ENCODE peak calls at places on chromosomes 6 and 20, in four cellular contexts. One of them, this sample, is unnamed.

GRCh38 chr6:30682181-30683117 is 4.0 kb downstream of the PPP1R18 start:
- DNase-seq in mucosa of descending colon: peak; percentile 79
- DNase-seq in right atrium auricular region: peak; percentile 87
- DNase-seq in BJ: peak; percentile 58
- DNase-seq in this sample: no peak

GRCh38 chr6:21856096-21856825 is 262.7 kb downstream of the SOX4 start:
- DNase-seq in mucosa of descending colon: no peak
- DNase-seq in right atrium auricular region: no peak
- DNase-seq in BJ: peak; percentile 30
- DNase-seq in this sample: no peak

GRCh38 chr6:11692451-11693376 is 85.9 kb downstream of the ADTRP start:
- DNase-seq in mucosa of descending colon: no peak
- DNase-seq in right atrium auricular region: no peak
- DNase-seq in BJ: no peak
- DNase-seq in this sample: no peak

GRCh38 chr6:158081657-158081935 is 86.5 kb downstream of the SERAC1 start:
- DNase-seq in mucosa of descending colon: no peak
- DNase-seq in right atrium auricular region: no peak
- DNase-seq in BJ: no peak
- DNase-seq in this sample: no peak

GRCh38 chr6:13396241-13396792 is 68.0 kb upstream of the TBC1D7 start:
- DNase-seq in mucosa of descending colon: no peak
- DNase-seq in right atrium auricular region: no peak
- DNase-seq in BJ: no peak
- DNase-seq in this sample: no peak

GRCh38 chr6:10850728-10851127 is 12.4 kb upstream of the MAK start:
- DNase-seq in mucosa of descending colon: no peak
- DNase-seq in right atrium auricular region: no peak
- DNase-seq in BJ: no peak
- DNase-seq in this sample: peak; percentile 66

GRCh38 chr20:4661191-4661590 is 60.5 kb upstream of the PRND start:
- DNase-seq in mucosa of descending colon: no peak
- DNase-seq in right atrium auricular region: no peak
- DNase-seq in BJ: no peak
- DNase-seq in this sample: no peak

GRCh38 chr20:62069741-62070216 is 4.1 kb upstream of the TAF4 start:
- DNase-seq in mucosa of descending colon: peak; percentile 80
- DNase-seq in right atrium auricular region: no peak
- DNase-seq in BJ: peak; percentile 47
- DNase-seq in this sample: no peak

GRCh38 chr6:88165877-88166492 is at the start of gene CNR1:
- DNase-seq in mucosa of descending colon: peak; percentile 81
- DNase-seq in right atrium auricular region: no peak
- DNase-seq in BJ: no peak
- DNase-seq in this sample: no peak

GRCh38 chr6:10730254-10730653 is 7.4 kb downstream of the TMEM14C start:
- DNase-seq in mucosa of descending colon: no peak
- DNase-seq in right atrium auricular region: no peak
- DNase-seq in BJ: no peak
- DNase-seq in this sample: no peak

GRCh38 chr20:49132995-49133451 is 55.1 kb downstream of the STAU1 start:
- DNase-seq in mucosa of descending colon: peak; percentile 66
- DNase-seq in right atrium auricular region: no peak
- DNase-seq in BJ: peak; percentile 24
- DNase-seq in this sample: peak; percentile 53

GRCh38 chr6:14875678-14876063 is 370.2 kb upstream of the JARID2 start:
- DNase-seq in mucosa of descending colon: no peak
- DNase-seq in right atrium auricular region: no peak
- DNase-seq in BJ: no peak
- DNase-seq in this sample: no peak

GRCh38 chr6:149271348-149272340 is 45.9 kb upstream of the TAB2 start:
- DNase-seq in mucosa of descending colon: peak; percentile 35
- DNase-seq in right atrium auricular region: no peak
- DNase-seq in BJ: no peak
- DNase-seq in this sample: no peak

GRCh38 chr6:167993169-167993568 is 4.3 kb upstream of the KIF25 start:
- DNase-seq in mucosa of descending colon: no peak
- DNase-seq in right atrium auricular region: peak; percentile 64
- DNase-seq in BJ: no peak
- DNase-seq in this sample: no peak

GRCh38 chr6:124943658-124944057 is 18.6 kb upstream of the RNF217 start:
- DNase-seq in mucosa of descending colon: no peak
- DNase-seq in right atrium auricular region: no peak
- DNase-seq in BJ: no peak
- DNase-seq in this sample: no peak

GRCh38 chr6:16804515-16805161 is 43.4 kb upstream of the ATXN1 start:
- DNase-seq in mucosa of descending colon: no peak
- DNase-seq in right atrium auricular region: no peak
- DNase-seq in BJ: no peak
- DNase-seq in this sample: no peak

GRCh38 chr6:25700841-25701240 is 48.8 kb downstream of the SCGN start:
- DNase-seq in mucosa of descending colon: no peak
- DNase-seq in right atrium auricular region: no peak
- DNase-seq in BJ: no peak
- DNase-seq in this sample: no peak

GRCh38 chr6:104625536-104625935 is 234.2 kb downstream of the HACE1 start:
- DNase-seq in mucosa of descending colon: no peak
- DNase-seq in right atrium auricular region: no peak
- DNase-seq in BJ: peak; percentile 62
- DNase-seq in this sample: no peak

GRCh38 chr20:11012975-11013374 is 339.2 kb upstream of the JAG1 start:
- DNase-seq in mucosa of descending colon: no peak
- DNase-seq in right atrium auricular region: no peak
- DNase-seq in BJ: no peak
- DNase-seq in this sample: no peak

GRCh38 chr20:44644384-44645131 is 6.9 kb downstream of the ADA start:
- DNase-seq in mucosa of descending colon: no peak
- DNase-seq in right atrium auricular region: no peak
- DNase-seq in BJ: no peak
- DNase-seq in this sample: no peak

GRCh38 chr20:48787861-48788375 is 39.9 kb downstream of the PREX1 start:
- DNase-seq in mucosa of descending colon: no peak
- DNase-seq in right atrium auricular region: no peak
- DNase-seq in BJ: peak; percentile 37
- DNase-seq in this sample: no peak

GRCh38 chr20:48352042-48352441 is 475.8 kb downstream of the PREX1 start:
- DNase-seq in mucosa of descending colon: no peak
- DNase-seq in right atrium auricular region: no peak
- DNase-seq in BJ: no peak
- DNase-seq in this sample: no peak

GRCh38 chr6:163705923-163706322 is 291.4 kb downstream of the QKI start:
- DNase-seq in mucosa of descending colon: peak; percentile 27
- DNase-seq in right atrium auricular region: no peak
- DNase-seq in BJ: no peak
- DNase-seq in this sample: no peak

GRCh38 chr6:166712554-166713228 is 85.6 kb upstream of the RPS6KA2 start:
- DNase-seq in mucosa of descending colon: no peak
- DNase-seq in right atrium auricular region: no peak
- DNase-seq in BJ: no peak
- DNase-seq in this sample: no peak

GRCh38 chr6:110325197-110325596 is 33.0 kb downstream of the METTL24 start:
- DNase-seq in mucosa of descending colon: peak; percentile 33
- DNase-seq in right atrium auricular region: no peak
- DNase-seq in BJ: peak; percentile 24
- DNase-seq in this sample: peak; percentile 66

GRCh38 chr6:4268171-4268570 is 132.8 kb upstream of the ECI2 start:
- DNase-seq in mucosa of descending colon: no peak
- DNase-seq in right atrium auricular region: no peak
- DNase-seq in BJ: no peak
- DNase-seq in this sample: no peak

GRCh38 chr20:5065489-5066383 is 54.0 kb downstream of the PCNA start:
- DNase-seq in mucosa of descending colon: no peak
- DNase-seq in right atrium auricular region: peak; percentile 78
- DNase-seq in BJ: peak; percentile 59
- DNase-seq in this sample: peak; percentile 6

GRCh38 chr20:8156603-8157079 is 24.6 kb downstream of the PLCB1 start:
- DNase-seq in mucosa of descending colon: no peak
- DNase-seq in right atrium auricular region: no peak
- DNase-seq in BJ: no peak
- DNase-seq in this sample: no peak

GRCh38 chr6:7138921-7139358 is 31.2 kb downstream of the RREB1 start:
- DNase-seq in mucosa of descending colon: peak; percentile 76
- DNase-seq in right atrium auricular region: no peak
- DNase-seq in BJ: no peak
- DNase-seq in this sample: peak; percentile 85

GRCh38 chr6:166764473-166765233 is 137.6 kb upstream of the RPS6KA2 start:
- DNase-seq in mucosa of descending colon: no peak
- DNase-seq in right atrium auricular region: no peak
- DNase-seq in BJ: no peak
- DNase-seq in this sample: no peak

GRCh38 chr20:62642666-62643520 is 590 bp downstream of the SLCO4A1 start:
- DNase-seq in mucosa of descending colon: peak; percentile 59
- DNase-seq in right atrium auricular region: no peak
- DNase-seq in BJ: no peak
- DNase-seq in this sample: no peak

GRCh38 chr6:99022039-99022609 is 74.4 kb upstream of the FBXL4 start:
- DNase-seq in mucosa of descending colon: no peak
- DNase-seq in right atrium auricular region: no peak
- DNase-seq in BJ: no peak
- DNase-seq in this sample: no peak

GRCh38 chr6:9745966-9746365 is 668.9 kb downstream of the TFAP2A start:
- DNase-seq in mucosa of descending colon: no peak
- DNase-seq in right atrium auricular region: no peak
- DNase-seq in BJ: no peak
- DNase-seq in this sample: no peak

GRCh38 chr6:9647043-9647520 is 767.8 kb downstream of the TFAP2A start:
- DNase-seq in mucosa of descending colon: no peak
- DNase-seq in right atrium auricular region: no peak
- DNase-seq in BJ: no peak
- DNase-seq in this sample: no peak

DNA sequence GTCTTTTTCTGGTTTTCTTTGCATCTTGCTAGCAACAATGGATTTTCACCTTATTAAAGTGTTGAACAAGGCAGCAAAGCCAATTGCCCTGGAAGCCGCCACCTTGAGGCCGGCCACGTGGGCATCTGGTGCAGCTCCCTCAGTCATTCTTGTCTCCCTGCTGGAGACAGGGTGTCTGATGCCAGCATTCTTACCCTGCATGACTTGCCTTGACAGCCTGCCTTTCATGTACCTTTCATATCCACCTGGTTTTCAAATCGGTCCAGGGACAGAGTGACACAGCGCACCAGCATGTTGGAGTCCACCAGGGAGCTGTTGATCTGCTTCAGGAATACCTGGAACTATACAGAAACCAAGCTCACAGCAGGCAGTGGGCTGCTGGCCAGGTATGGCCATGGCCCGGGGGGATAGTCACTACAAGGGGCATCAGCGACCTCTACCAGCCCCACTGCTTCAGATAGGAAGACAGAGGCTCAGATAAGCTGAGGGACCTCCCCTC is 49.8 kb downstream of the MYH7B start:
- DNase-seq in mucosa of descending colon: no peak
- DNase-seq in right atrium auricular region: no peak
- DNase-seq in BJ: no peak
- DNase-seq in this sample: no peak
- TF ChIP-seq CTCF in mucosa of descending colon: no peak
- TF ChIP-seq CTCF in right atrium auricular region: no peak
- TF ChIP-seq CTCF in BJ: no peak
- TF ChIP-seq CTCF in this sample: no peak

GRCh38 chr6:52551483-52552277 is 25.2 kb downstream of the TRAM2 start:
- DNase-seq in mucosa of descending colon: peak; percentile 53
- DNase-seq in right atrium auricular region: no peak
- DNase-seq in BJ: no peak
- DNase-seq in this sample: peak; percentile 80
- H3K4me3 ChIP-seq in mucosa of descending colon: no peak overlapping the region
- H3K4me3 ChIP-seq in right atrium auricular region: no peak overlapping the region
- H3K4me3 ChIP-seq in BJ: no peak overlapping the region
- H3K4me3 ChIP-seq in this sample: no peak overlapping the region

DNA sequence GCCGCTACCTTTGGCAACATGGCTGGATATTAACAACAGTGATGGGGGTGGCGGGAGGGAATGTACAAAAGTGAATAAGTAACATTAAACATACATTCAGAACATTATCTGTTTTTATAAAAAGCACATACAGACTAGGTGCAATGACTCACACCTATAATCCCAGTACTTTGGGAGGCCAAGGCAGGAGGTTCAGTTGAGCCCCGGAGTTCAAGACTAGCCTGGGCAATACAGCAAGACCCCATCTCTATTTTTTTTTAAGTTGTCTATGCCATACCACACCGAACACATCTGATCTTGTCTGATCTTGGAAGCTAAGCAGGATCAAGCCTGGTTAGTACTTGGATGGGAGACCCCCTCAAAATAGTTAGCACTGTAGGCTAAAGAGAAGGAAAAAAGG is 1.7 kb upstream of the HCK start:
- DNase-seq in mucosa of descending colon: no peak
- DNase-seq in right atrium auricular region: no peak
- DNase-seq in BJ: no peak
- DNase-seq in this sample: no peak
- TF ChIP-seq CTCF in mucosa of descending colon: no peak
- TF ChIP-seq CTCF in right atrium auricular region: no peak
- TF ChIP-seq CTCF in BJ: no peak
- TF ChIP-seq CTCF in this sample: no peak

GRCh38 chr20:38730167-38730988 is 6.1 kb downstream of the SLC32A1 start:
- DNase-seq in mucosa of descending colon: peak; percentile 23
- DNase-seq in right atrium auricular region: no peak
- DNase-seq in BJ: no peak
- DNase-seq in this sample: no peak
- H3K4me3 ChIP-seq in mucosa of descending colon: no peak overlapping the region
- H3K4me3 ChIP-seq in right atrium auricular region: peak overlapping the region; percentile 38
- H3K4me3 ChIP-seq in BJ: no peak overlapping the region
- H3K4me3 ChIP-seq in this sample: no peak overlapping the region

DNA sequence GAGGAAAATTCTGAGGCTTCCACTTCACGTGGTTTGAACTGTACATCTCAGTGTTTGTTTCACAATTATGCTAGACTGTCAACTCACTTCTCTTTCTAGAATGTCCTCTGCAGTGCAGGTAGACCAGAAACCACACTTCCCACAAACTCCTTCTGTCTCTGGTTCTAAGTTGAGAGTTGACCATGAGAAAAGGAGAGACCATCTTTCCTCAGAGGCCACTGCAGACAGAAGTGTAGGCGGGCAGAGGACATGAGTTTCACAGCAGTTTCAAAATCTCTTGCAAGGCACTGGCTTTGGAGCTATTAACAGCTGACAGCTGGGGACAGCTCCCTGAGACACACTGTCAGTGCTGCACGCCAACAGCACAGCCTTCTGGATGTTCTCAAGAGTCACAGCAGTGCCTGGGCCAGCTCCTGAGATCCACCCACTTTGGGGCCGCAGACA is 55.4 kb upstream of the MOXD1 start:
- DNase-seq in mucosa of descending colon: peak; percentile 24
- DNase-seq in right atrium auricular region: peak; percentile 59
- DNase-seq in BJ: no peak
- DNase-seq in this sample: no peak
- TF ChIP-seq CTCF in mucosa of descending colon: no peak
- TF ChIP-seq CTCF in right atrium auricular region: peak; percentile 66
- TF ChIP-seq CTCF in BJ: peak; percentile 19
- TF ChIP-seq CTCF in this sample: no peak